ENCODE peak calls at places on chromosomes 2 and 18, in nine cellular contexts. One of them, this sample, is unnamed.

GRCh38 chr2:241877197-241877685 is 7.7 kb downstream of the RTP5 start:
- DNase-seq in DND-41: no peak
- DNase-seq in SJSA1: no peak
- DNase-seq in adrenal gland: no peak
- DNase-seq in endothelial cell of umbilical vein: no peak
- DNase-seq in pancreas: no peak
- DNase-seq in left lung: no peak
- DNase-seq in IMR-90: no peak
- DNase-seq in A549: no peak
- DNase-seq in this sample: no peak

GRCh38 chr2:177984739-177985138 is 87.8 kb downstream of the PDE11A start:
- DNase-seq in DND-41: no peak
- DNase-seq in SJSA1: peak; percentile 30
- DNase-seq in adrenal gland: no peak
- DNase-seq in endothelial cell of umbilical vein: no peak
- DNase-seq in pancreas: no peak
- DNase-seq in left lung: no peak
- DNase-seq in IMR-90: peak; percentile 32
- DNase-seq in A549: no peak
- DNase-seq in this sample: peak; percentile 50

GRCh38 chr18:44178476-44178875 is 502.2 kb upstream of the SETBP1 start:
- DNase-seq in DND-41: no peak
- DNase-seq in SJSA1: no peak
- DNase-seq in adrenal gland: peak; percentile 2
- DNase-seq in endothelial cell of umbilical vein: no peak
- DNase-seq in pancreas: no peak
- DNase-seq in left lung: no peak
- DNase-seq in IMR-90: no peak
- DNase-seq in A549: no peak
- DNase-seq in this sample: peak; percentile 16

GRCh38 chr2:73852020-73852419 is 23.3 kb downstream of the STAMBP start:
- DNase-seq in DND-41: no peak
- DNase-seq in SJSA1: peak; percentile 46
- DNase-seq in adrenal gland: no peak
- DNase-seq in endothelial cell of umbilical vein: peak; percentile 75
- DNase-seq in pancreas: no peak
- DNase-seq in left lung: no peak
- DNase-seq in IMR-90: peak; percentile 90
- DNase-seq in A549: peak; percentile 45
- DNase-seq in this sample: peak; percentile 81

GRCh38 chr18:44887227-44887631 is 206.5 kb downstream of the SETBP1 start:
- DNase-seq in DND-41: no peak
- DNase-seq in SJSA1: peak; percentile 58
- DNase-seq in adrenal gland: no peak
- DNase-seq in endothelial cell of umbilical vein: no peak
- DNase-seq in pancreas: peak; percentile 70
- DNase-seq in left lung: no peak
- DNase-seq in IMR-90: peak; percentile 2
- DNase-seq in A549: no peak
- DNase-seq in this sample: peak; percentile 88

GRCh38 chr2:158060862-158061435 is 40.7 kb upstream of the UPP2 start:
- DNase-seq in DND-41: no peak
- DNase-seq in SJSA1: no peak
- DNase-seq in adrenal gland: peak; percentile 50
- DNase-seq in endothelial cell of umbilical vein: no peak
- DNase-seq in pancreas: no peak
- DNase-seq in left lung: no peak
- DNase-seq in IMR-90: peak; percentile 13
- DNase-seq in A549: no peak
- DNase-seq in this sample: peak; percentile 4

GRCh38 chr2:149082781-149083180 is 44.3 kb downstream of the LYPD6B start:
- DNase-seq in DND-41: no peak
- DNase-seq in SJSA1: no peak
- DNase-seq in adrenal gland: no peak
- DNase-seq in endothelial cell of umbilical vein: no peak
- DNase-seq in pancreas: no peak
- DNase-seq in left lung: no peak
- DNase-seq in IMR-90: no peak
- DNase-seq in A549: no peak
- DNase-seq in this sample: no peak

GRCh38 chr2:104976603-104977120 is 61.2 kb upstream of the MRPS9 start:
- DNase-seq in DND-41: peak; percentile 57
- DNase-seq in SJSA1: no peak
- DNase-seq in adrenal gland: no peak
- DNase-seq in endothelial cell of umbilical vein: no peak
- DNase-seq in pancreas: no peak
- DNase-seq in left lung: no peak
- DNase-seq in IMR-90: no peak
- DNase-seq in A549: peak; percentile 15
- DNase-seq in this sample: no peak

DNA sequence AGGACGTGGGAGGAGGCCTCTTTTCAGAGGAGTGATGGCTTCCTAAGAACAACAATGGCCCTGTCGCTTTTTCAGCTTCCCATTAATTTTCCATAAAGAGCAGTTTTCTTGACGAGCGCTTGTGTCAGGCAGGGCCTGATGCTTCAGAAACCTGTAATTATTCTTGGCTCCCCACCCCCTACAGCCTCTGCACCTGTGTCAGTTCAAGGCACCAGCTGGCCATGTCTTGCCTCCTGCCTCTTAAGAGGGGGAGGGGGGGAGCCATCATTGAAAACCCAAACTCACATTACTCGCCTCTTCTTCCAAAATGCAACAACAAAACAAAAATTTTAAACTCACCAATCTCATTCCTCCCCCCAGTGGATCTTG is 32.3 kb downstream of the KLF7 start:
- DNase-seq in DND-41: no peak
- DNase-seq in SJSA1: no peak
- DNase-seq in adrenal gland: no peak
- DNase-seq in endothelial cell of umbilical vein: no peak
- DNase-seq in pancreas: no peak
- DNase-seq in left lung: no peak
- DNase-seq in IMR-90: no peak
- DNase-seq in A549: no peak
- DNase-seq in this sample: peak; percentile 34
- H3K4me1 ChIP-seq in DND-41: peaks cover 3% of the 10 kb centered on the region
- H3K4me1 ChIP-seq in SJSA1: peaks cover 76% of the 10 kb centered on the region
- H3K4me1 ChIP-seq in adrenal gland: peaks cover 72% of the 10 kb centered on the region
- H3K4me1 ChIP-seq in endothelial cell of umbilical vein: peaks cover 84% of the 10 kb centered on the region
- H3K4me1 ChIP-seq in pancreas: no peaks in the 10 kb centered on the region
- H3K4me1 ChIP-seq in left lung: peaks cover 34% of the 10 kb centered on the region
- H3K4me1 ChIP-seq in IMR-90: peaks cover 42% of the 10 kb centered on the region
- H3K4me1 ChIP-seq in A549: peaks cover 100% of the 10 kb centered on the region
- H3K4me1 ChIP-seq in this sample: peaks cover 92% of the 10 kb centered on the region

GRCh38 chr2:26770986-26771586 is 7.0 kb downstream of the SLC35F6 start:
- DNase-seq in DND-41: no peak
- DNase-seq in SJSA1: no peak
- DNase-seq in adrenal gland: peak; percentile 98
- DNase-seq in endothelial cell of umbilical vein: peak; percentile 69
- DNase-seq in pancreas: peak; percentile 60
- DNase-seq in left lung: peak; percentile 85
- DNase-seq in IMR-90: peak; percentile 90
- DNase-seq in A549: peak; percentile 78
- DNase-seq in this sample: peak; percentile 80
- H3K4me1 ChIP-seq in DND-41: peaks cover 9% of the 10 kb centered on the region
- H3K4me1 ChIP-seq in SJSA1: peaks cover 12% of the 10 kb centered on the region
- H3K4me1 ChIP-seq in adrenal gland: peaks cover 71% of the 10 kb centered on the region
- H3K4me1 ChIP-seq in endothelial cell of umbilical vein: peaks cover 16% of the 10 kb centered on the region
- H3K4me1 ChIP-seq in pancreas: peaks cover 23% of the 10 kb centered on the region
- H3K4me1 ChIP-seq in left lung: peaks cover 29% of the 10 kb centered on the region
- H3K4me1 ChIP-seq in IMR-90: peaks cover 24% of the 10 kb centered on the region
- H3K4me1 ChIP-seq in A549: peaks cover 78% of the 10 kb centered on the region
- H3K4me1 ChIP-seq in this sample: peaks cover 29% of the 10 kb centered on the region

DNA sequence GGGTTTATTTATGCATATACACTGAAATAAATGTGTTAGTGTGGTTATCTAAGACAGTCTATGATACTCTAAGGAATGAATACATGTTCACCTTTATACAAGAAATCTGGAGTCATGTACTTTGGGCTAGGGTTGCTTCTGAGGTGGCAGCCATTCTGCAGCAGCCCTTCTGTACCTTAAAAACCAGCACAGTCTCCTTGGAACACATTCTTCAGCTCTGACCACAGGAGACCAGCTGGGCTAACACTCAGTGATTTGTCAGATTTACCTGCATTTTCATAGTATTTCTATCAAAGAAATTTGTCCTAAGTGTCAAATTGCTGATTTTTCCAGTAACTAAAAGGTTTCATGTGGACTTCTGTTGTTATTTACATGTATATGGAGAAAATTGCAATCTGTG is 167.7 kb downstream of the CAMKMT start:
- DNase-seq in DND-41: no peak
- DNase-seq in SJSA1: no peak
- DNase-seq in adrenal gland: no peak
- DNase-seq in endothelial cell of umbilical vein: no peak
- DNase-seq in pancreas: no peak
- DNase-seq in left lung: no peak
- DNase-seq in IMR-90: no peak
- DNase-seq in A549: no peak
- DNase-seq in this sample: no peak
- H3K4me1 ChIP-seq in DND-41: no peaks in the 10 kb centered on the region
- H3K4me1 ChIP-seq in SJSA1: no peaks in the 10 kb centered on the region
- H3K4me1 ChIP-seq in adrenal gland: no peaks in the 10 kb centered on the region
- H3K4me1 ChIP-seq in endothelial cell of umbilical vein: no peaks in the 10 kb centered on the region
- H3K4me1 ChIP-seq in pancreas: peaks cover 8% of the 10 kb centered on the region
- H3K4me1 ChIP-seq in left lung: no peaks in the 10 kb centered on the region
- H3K4me1 ChIP-seq in IMR-90: no peaks in the 10 kb centered on the region
- H3K4me1 ChIP-seq in A549: peaks cover 53% of the 10 kb centered on the region
- H3K4me1 ChIP-seq in this sample: peaks cover 30% of the 10 kb centered on the region

GRCh38 chr2:25379535-25379934 is 37.8 kb upstream of the DNMT3A start:
- DNase-seq in DND-41: no peak
- DNase-seq in SJSA1: no peak
- DNase-seq in adrenal gland: no peak
- DNase-seq in endothelial cell of umbilical vein: no peak
- DNase-seq in pancreas: no peak
- DNase-seq in left lung: no peak
- DNase-seq in IMR-90: no peak
- DNase-seq in A549: no peak
- DNase-seq in this sample: no peak

GRCh38 chr2:25380023-25380422 is 38.3 kb upstream of the DNMT3A start:
- DNase-seq in DND-41: no peak
- DNase-seq in SJSA1: no peak
- DNase-seq in adrenal gland: no peak
- DNase-seq in endothelial cell of umbilical vein: no peak
- DNase-seq in pancreas: no peak
- DNase-seq in left lung: no peak
- DNase-seq in IMR-90: no peak
- DNase-seq in A549: no peak
- DNase-seq in this sample: no peak

GRCh38 chr2:25377822-25378421 is 36.2 kb upstream of the DNMT3A start:
- DNase-seq in DND-41: no peak
- DNase-seq in SJSA1: no peak
- DNase-seq in adrenal gland: no peak
- DNase-seq in endothelial cell of umbilical vein: no peak
- DNase-seq in pancreas: no peak
- DNase-seq in left lung: no peak
- DNase-seq in IMR-90: no peak
- DNase-seq in A549: no peak
- DNase-seq in this sample: no peak

GRCh38 chr2:25380586-25381360 is 39.0 kb upstream of the DNMT3A start:
- DNase-seq in DND-41: no peak
- DNase-seq in SJSA1: no peak
- DNase-seq in adrenal gland: no peak
- DNase-seq in endothelial cell of umbilical vein: no peak
- DNase-seq in pancreas: no peak
- DNase-seq in left lung: no peak
- DNase-seq in IMR-90: no peak
- DNase-seq in A549: no peak
- DNase-seq in this sample: no peak

GRCh38 chr2:25378731-25379490 is 37.2 kb upstream of the DNMT3A start:
- DNase-seq in DND-41: no peak
- DNase-seq in SJSA1: no peak
- DNase-seq in adrenal gland: peak; percentile 66
- DNase-seq in endothelial cell of umbilical vein: no peak
- DNase-seq in pancreas: no peak
- DNase-seq in left lung: no peak
- DNase-seq in IMR-90: no peak
- DNase-seq in A549: no peak
- DNase-seq in this sample: peak; percentile 29
- H3K4me1 ChIP-seq in DND-41: peaks cover 20% of the 10 kb centered on the region
- H3K4me1 ChIP-seq in SJSA1: peaks cover 6% of the 10 kb centered on the region
- H3K4me1 ChIP-seq in adrenal gland: peaks cover 26% of the 10 kb centered on the region
- H3K4me1 ChIP-seq in endothelial cell of umbilical vein: peaks cover 11% of the 10 kb centered on the region
- H3K4me1 ChIP-seq in pancreas: no peaks in the 10 kb centered on the region
- H3K4me1 ChIP-seq in left lung: peaks cover 8% of the 10 kb centered on the region
- H3K4me1 ChIP-seq in IMR-90: peaks cover 8% of the 10 kb centered on the region
- H3K4me1 ChIP-seq in A549: peaks cover 11% of the 10 kb centered on the region
- H3K4me1 ChIP-seq in this sample: peaks cover 3% of the 10 kb centered on the region

DNA sequence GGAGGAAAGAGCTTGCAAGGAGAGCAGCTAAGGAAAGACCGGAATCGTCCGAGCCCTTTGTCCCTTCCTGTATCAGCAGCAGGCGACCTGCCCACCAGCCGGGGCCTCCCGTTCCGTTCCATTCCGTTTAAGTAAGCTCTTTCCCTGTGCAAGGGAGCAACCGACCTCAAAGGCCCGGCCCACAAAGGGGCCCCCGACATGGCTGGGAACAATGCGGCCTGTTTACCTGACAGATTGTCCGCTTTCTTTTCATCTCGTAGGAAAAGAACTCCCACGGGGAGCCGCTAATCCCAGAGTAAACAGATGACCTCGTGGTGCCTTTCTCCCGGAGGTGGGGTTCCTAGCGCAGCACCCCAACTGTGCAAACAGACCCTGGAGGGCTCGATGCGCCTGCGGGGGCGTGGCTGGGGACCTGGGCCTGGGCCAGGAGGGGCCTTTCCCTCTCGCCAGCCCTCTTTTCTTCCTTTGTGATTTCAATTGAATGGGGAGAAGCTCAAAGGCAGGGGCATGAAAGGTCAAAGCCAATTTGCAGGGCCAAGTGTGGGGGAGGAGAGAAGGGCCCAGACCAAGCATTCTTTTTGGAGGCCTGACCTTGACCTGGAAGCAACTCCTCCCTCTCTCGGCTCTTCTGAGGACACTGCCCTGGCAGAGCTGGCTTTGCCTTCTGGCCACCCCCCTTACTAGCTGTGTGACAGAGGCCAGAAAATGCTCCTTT is 120.2 kb downstream of the INHBB start:
- DNase-seq in DND-41: no peak
- DNase-seq in SJSA1: no peak
- DNase-seq in adrenal gland: no peak
- DNase-seq in endothelial cell of umbilical vein: no peak
- DNase-seq in pancreas: no peak
- DNase-seq in left lung: no peak
- DNase-seq in IMR-90: no peak
- DNase-seq in A549: no peak
- DNase-seq in this sample: no peak
- H3K4me1 ChIP-seq in DND-41: no peaks in the 10 kb centered on the region
- H3K4me1 ChIP-seq in SJSA1: peaks cover 45% of the 10 kb centered on the region
- H3K4me1 ChIP-seq in adrenal gland: peaks cover 37% of the 10 kb centered on the region
- H3K4me1 ChIP-seq in endothelial cell of umbilical vein: no peaks in the 10 kb centered on the region
- H3K4me1 ChIP-seq in pancreas: peaks cover 23% of the 10 kb centered on the region
- H3K4me1 ChIP-seq in left lung: peaks cover 8% of the 10 kb centered on the region
- H3K4me1 ChIP-seq in IMR-90: peaks cover 27% of the 10 kb centered on the region
- H3K4me1 ChIP-seq in A549: peaks cover 46% of the 10 kb centered on the region
- H3K4me1 ChIP-seq in this sample: peaks cover 41% of the 10 kb centered on the region